ENCODE peak calls at places on chromosome 17, in eight cellular contexts. P is activated CD4-positive, alpha-beta memory T cell treated with anti-CD3 and anti-CD28 coated beads, Interleukin-2, amount 10 ng/mL, durations not matched to agents 7 days and 5 days; Y is dermis microvascular lymphatic vessel endothelial cell; U is central memory CD8-positive, alpha-beta T cell; F is NT2/D1; T is endothelial cell; B is fibroblast of mammary gland; V is activated T-cell treated with anti-CD3 and anti-CD28 coated beads for 24 hours. I is an unnamed sample.

GRCh38 chr17:6936370-6937028 is 59.4 kb upstream of the ALOX12 start:
- DNase-seq in P (peak), Y (peak), U (no peak), F (no peak), T (no peak), B (peak), V (no peak), I (no peak)

GRCh38 chr17:72613411-72614292 is 478.8 kb downstream of the SLC39A11 start:
- DNase-seq in P (no peak), Y (no peak), U (no peak), F (no peak), T (no peak), B (peak), V (no peak), I (no peak)

GRCh38 chr17:42979511-42980273 is at the start of gene PTGES3L:
- DNase-seq in P (peak), Y (peak), U (no peak), F (no peak), T (peak), B (no peak), V (peak), I (peak)

GRCh38 chr17:3656755-3657587 is 11.4 kb downstream of the TAX1BP3 start:
- DNase-seq in P (no peak), Y (no peak), U (no peak), F (no peak), T (no peak), B (no peak), V (no peak), I (no peak)

GRCh38 chr17:14261406-14261805 is 24.7 kb upstream of the CDRT15 start:
- DNase-seq in P (no peak), Y (no peak), U (no peak), F (no peak), T (no peak), B (no peak), V (no peak), I (no peak)

GRCh38 chr17:76968707-76969597 is 100.7 kb downstream of the MGAT5B start:
- DNase-seq in P (peak), Y (no peak), U (no peak), F (peak), T (peak), B (no peak), V (peak), I (no peak)

GRCh38 chr17:4509402-4509801 is 10.7 kb downstream of the SPNS2 start:
- DNase-seq in P (peak), Y (peak), U (no peak), F (no peak), T (no peak), B (no peak), V (no peak), I (no peak)

GRCh38 chr17:43020030-43020621 is 2.1 kb downstream of the VAT1 start:
- DNase-seq in P (no peak), Y (peak), U (no peak), F (no peak), T (peak), B (peak), V (no peak), I (no peak)

GRCh38 chr17:43314582-43314981 is 80.8 kb upstream of the RNU2-1 start:
- DNase-seq in P (no peak), Y (peak), U (no peak), F (no peak), T (no peak), B (no peak), V (no peak), I (no peak)

GRCh38 chr17:17505610-17506171 is 9.5 kb upstream of the RASD1 start:
- DNase-seq in P (no peak), Y (no peak), U (no peak), F (no peak), T (no peak), B (no peak), V (no peak), I (no peak)

GRCh38 chr17:13727441-13728171 is 125.9 kb upstream of the HS3ST3A1 start:
- DNase-seq in P (no peak), Y (no peak), U (no peak), F (no peak), T (no peak), B (peak), V (no peak), I (no peak)

GRCh38 chr17:3639981-3640596 is 3.5 kb downstream of the CTNS start:
- DNase-seq in P (peak), Y (peak), U (no peak), F (no peak), T (no peak), B (peak), V (no peak), I (no peak)

GRCh38 chr17:66383353-66383752 is 80.9 kb downstream of the PRKCA start:
- DNase-seq in P (no peak), Y (no peak), U (no peak), F (no peak), T (no peak), B (peak), V (no peak), I (peak)

GRCh38 chr17:69501591-69502468 is 87.3 kb downstream of the MAP2K6 start:
- DNase-seq in P (no peak), Y (peak), U (no peak), F (no peak), T (peak), B (peak), V (no peak), I (peak)

GRCh38 chr17:13117616-13118015 is 99.8 kb upstream of the ELAC2 start:
- DNase-seq in P (no peak), Y (no peak), U (no peak), F (no peak), T (no peak), B (no peak), V (no peak), I (no peak)

GRCh38 chr17:13297198-13297597 is 279.4 kb upstream of the ELAC2 start:
- DNase-seq in P (no peak), Y (no peak), U (no peak), F (no peak), T (no peak), B (no peak), V (no peak), I (no peak)

GRCh38 chr17:2710804-2711607 is 558 bp downstream of the CLUH start:
- DNase-seq in P (peak), Y (peak), U (no peak), F (no peak), T (no peak), B (no peak), V (peak), I (no peak)

GRCh38 chr17:8843344-8843743 is 24.1 kb downstream of the PIK3R6 start:
- DNase-seq in P (no peak), Y (no peak), U (no peak), F (no peak), T (no peak), B (peak), V (no peak), I (no peak)

GRCh38 chr17:57670769-57671545 is 74.1 kb downstream of the CCDC182 start:
- DNase-seq in P (peak), Y (no peak), U (no peak), F (no peak), T (peak), B (no peak), V (no peak), I (no peak)

GRCh38 chr17:82388223-82388921 is 16.8 kb downstream of the UTS2R start:
- DNase-seq in P (no peak), Y (no peak), U (no peak), F (no peak), T (no peak), B (peak), V (no peak), I (no peak)

GRCh38 chr17:20916383-20916782 is 126.4 kb downstream of the USP22 start:
- DNase-seq in P (no peak), Y (no peak), U (no peak), F (no peak), T (no peak), B (no peak), V (no peak), I (no peak)

GRCh38 chr17:33242725-33243124 is 50.4 kb downstream of the ASIC2 start:
- DNase-seq in P (no peak), Y (no peak), U (no peak), F (no peak), T (no peak), B (no peak), V (no peak), I (no peak)

GRCh38 chr17:78002166-78002565 is 43.7 kb downstream of the TNRC6C start:
- DNase-seq in P (no peak), Y (no peak), U (no peak), F (no peak), T (no peak), B (no peak), V (no peak), I (no peak)

GRCh38 chr17:76264425-76264754 is 758 bp upstream of the UBALD2 start:
- DNase-seq in P (peak), Y (no peak), U (no peak), F (no peak), T (no peak), B (no peak), V (no peak), I (no peak)

GRCh38 chr17:40551874-40552768 is 13.2 kb downstream of the CCR7 start:
- DNase-seq in P (peak), Y (peak), U (no peak), F (no peak), T (no peak), B (peak), V (no peak), I (peak)

GRCh38 chr17:50129303-50129945 is 536 bp downstream of the SAMD14 start:
- DNase-seq in P (peak), Y (peak), U (no peak), F (no peak), T (peak), B (no peak), V (no peak), I (no peak)

GRCh38 chr17:7355053-7355452 is at the start of gene TMEM95:
- DNase-seq in P (no peak), Y (no peak), U (no peak), F (no peak), T (no peak), B (no peak), V (no peak), I (no peak)

GRCh38 chr17:60631119-60631518 is 31.1 kb downstream of the PPM1D start:
- DNase-seq in P (no peak), Y (no peak), U (no peak), F (no peak), T (no peak), B (no peak), V (no peak), I (no peak)

GRCh38 chr17:47621293-47622178 is 28.2 kb upstream of the KPNB1 start:
- DNase-seq in P (no peak), Y (peak), U (no peak), F (peak), T (no peak), B (peak), V (no peak), I (peak)

GRCh38 chr17:61411114-61411943 is 11.7 kb downstream of the TBX2 start:
- DNase-seq in P (peak), Y (peak), U (no peak), F (no peak), T (peak), B (peak), V (no peak), I (no peak)

GRCh38 chr17:57114085-57114673 is 29.1 kb downstream of the AKAP1 start:
- DNase-seq in P (peak), Y (peak), U (peak), F (peak), T (peak), B (peak), V (peak), I (no peak)

GRCh38 chr17:35254107-35254802 is 11.4 kb downstream of the SLFN5 start:
- DNase-seq in P (no peak), Y (peak), U (no peak), F (no peak), T (peak), B (peak), V (no peak), I (peak)

GRCh38 chr17:14921936-14922335 is 343.2 kb downstream of the PMP22 start:
- DNase-seq in P (no peak), Y (no peak), U (no peak), F (no peak), T (no peak), B (no peak), V (no peak), I (no peak)

GRCh38 chr17:62781356-62781755 is 26.8 kb downstream of the MARCHF10 start:
- DNase-seq in P (no peak), Y (no peak), U (no peak), F (no peak), T (no peak), B (peak), V (no peak), I (no peak)

GRCh38 chr17:12831839-12832238 is 42.5 kb downstream of the ARHGAP44 start:
- DNase-seq in P (no peak), Y (no peak), U (no peak), F (no peak), T (no peak), B (no peak), V (no peak), I (no peak)

GRCh38 chr17:54085020-54085419 is 262.3 kb downstream of the KIF2B start:
- DNase-seq in P (no peak), Y (no peak), U (no peak), F (no peak), T (no peak), B (no peak), V (no peak), I (no peak)

GRCh38 chr17:4445731-4446130 is 12.0 kb downstream of the SPNS3 start:
- DNase-seq in P (no peak), Y (no peak), U (no peak), F (no peak), T (no peak), B (no peak), V (no peak), I (no peak)